ENCODE peak calls at places on chromosome 9, in five cellular contexts. One of them, this sample, is unnamed.

GRCh38 chr9:89594811-89595550 is 9.8 kb upstream of the GADD45G start:
- DNase-seq in GM12865: no peak
- DNase-seq in activated CD4-positive, alpha-beta memory T cell treated with anti-CD3 and anti-CD28 coated beads, Interleukin-2, amount 10 ng/mL, durations not matched to agents 7 days and 5 days: no peak
- DNase-seq in omental fat pad: no peak
- DNase-seq in iPS-NIHi11: no peak
- DNase-seq in this sample: no peak

GRCh38 chr9:121771851-121772599 is 120.6 kb downstream of the DAB2IP start:
- DNase-seq in GM12865: no peak
- DNase-seq in activated CD4-positive, alpha-beta memory T cell treated with anti-CD3 and anti-CD28 coated beads, Interleukin-2, amount 10 ng/mL, durations not matched to agents 7 days and 5 days: no peak
- DNase-seq in omental fat pad: no peak
- DNase-seq in iPS-NIHi11: no peak
- DNase-seq in this sample: no peak

GRCh38 chr9:91491624-91492023 is 68.0 kb upstream of the NFIL3 start:
- DNase-seq in GM12865: no peak
- DNase-seq in activated CD4-positive, alpha-beta memory T cell treated with anti-CD3 and anti-CD28 coated beads, Interleukin-2, amount 10 ng/mL, durations not matched to agents 7 days and 5 days: no peak
- DNase-seq in omental fat pad: no peak
- DNase-seq in iPS-NIHi11: no peak
- DNase-seq in this sample: no peak

GRCh38 chr9:70101265-70101664 is 57.6 kb downstream of the MAMDC2 start:
- DNase-seq in GM12865: no peak
- DNase-seq in activated CD4-positive, alpha-beta memory T cell treated with anti-CD3 and anti-CD28 coated beads, Interleukin-2, amount 10 ng/mL, durations not matched to agents 7 days and 5 days: no peak
- DNase-seq in omental fat pad: no peak
- DNase-seq in iPS-NIHi11: no peak
- DNase-seq in this sample: no peak

GRCh38 chr9:133246507-133247390 is 28.3 kb downstream of the ABO start:
- DNase-seq in GM12865: no peak
- DNase-seq in activated CD4-positive, alpha-beta memory T cell treated with anti-CD3 and anti-CD28 coated beads, Interleukin-2, amount 10 ng/mL, durations not matched to agents 7 days and 5 days: no peak
- DNase-seq in omental fat pad: no peak
- DNase-seq in iPS-NIHi11: no peak
- DNase-seq in this sample: no peak

GRCh38 chr9:13291718-13292117 is 12.2 kb upstream of the MPDZ start:
- DNase-seq in GM12865: no peak
- DNase-seq in activated CD4-positive, alpha-beta memory T cell treated with anti-CD3 and anti-CD28 coated beads, Interleukin-2, amount 10 ng/mL, durations not matched to agents 7 days and 5 days: no peak
- DNase-seq in omental fat pad: no peak
- DNase-seq in iPS-NIHi11: no peak
- DNase-seq in this sample: no peak

GRCh38 chr9:34125681-34126206 is 754 bp downstream of the DCAF12 start:
- DNase-seq in GM12865: peak
- DNase-seq in activated CD4-positive, alpha-beta memory T cell treated with anti-CD3 and anti-CD28 coated beads, Interleukin-2, amount 10 ng/mL, durations not matched to agents 7 days and 5 days: no peak
- DNase-seq in omental fat pad: peak
- DNase-seq in iPS-NIHi11: peak
- DNase-seq in this sample: peak

GRCh38 chr9:93361995-93362394 is 89.5 kb upstream of the FAM120A start:
- DNase-seq in GM12865: no peak
- DNase-seq in activated CD4-positive, alpha-beta memory T cell treated with anti-CD3 and anti-CD28 coated beads, Interleukin-2, amount 10 ng/mL, durations not matched to agents 7 days and 5 days: no peak
- DNase-seq in omental fat pad: no peak
- DNase-seq in iPS-NIHi11: no peak
- DNase-seq in this sample: peak

GRCh38 chr9:128928624-128929023 is 7.8 kb downstream of the PHYHD1 start:
- DNase-seq in GM12865: no peak
- DNase-seq in activated CD4-positive, alpha-beta memory T cell treated with anti-CD3 and anti-CD28 coated beads, Interleukin-2, amount 10 ng/mL, durations not matched to agents 7 days and 5 days: no peak
- DNase-seq in omental fat pad: no peak
- DNase-seq in iPS-NIHi11: no peak
- DNase-seq in this sample: peak

GRCh38 chr9:133261753-133262120 is 13.3 kb downstream of the ABO start:
- DNase-seq in GM12865: no peak
- DNase-seq in activated CD4-positive, alpha-beta memory T cell treated with anti-CD3 and anti-CD28 coated beads, Interleukin-2, amount 10 ng/mL, durations not matched to agents 7 days and 5 days: no peak
- DNase-seq in omental fat pad: no peak
- DNase-seq in iPS-NIHi11: no peak
- DNase-seq in this sample: no peak

GRCh38 chr9:15965246-15965745 is 412.5 kb downstream of the CCDC171 start:
- DNase-seq in GM12865: no peak
- DNase-seq in activated CD4-positive, alpha-beta memory T cell treated with anti-CD3 and anti-CD28 coated beads, Interleukin-2, amount 10 ng/mL, durations not matched to agents 7 days and 5 days: no peak
- DNase-seq in omental fat pad: no peak
- DNase-seq in iPS-NIHi11: no peak
- DNase-seq in this sample: no peak

GRCh38 chr9:16191237-16191636 is 638.4 kb downstream of the CCDC171 start:
- DNase-seq in GM12865: no peak
- DNase-seq in activated CD4-positive, alpha-beta memory T cell treated with anti-CD3 and anti-CD28 coated beads, Interleukin-2, amount 10 ng/mL, durations not matched to agents 7 days and 5 days: no peak
- DNase-seq in omental fat pad: no peak
- DNase-seq in iPS-NIHi11: no peak
- DNase-seq in this sample: no peak

GRCh38 chr9:83281306-83282255 is 218.6 kb upstream of the RASEF start:
- DNase-seq in GM12865: no peak
- DNase-seq in activated CD4-positive, alpha-beta memory T cell treated with anti-CD3 and anti-CD28 coated beads, Interleukin-2, amount 10 ng/mL, durations not matched to agents 7 days and 5 days: no peak
- DNase-seq in omental fat pad: no peak
- DNase-seq in iPS-NIHi11: no peak
- DNase-seq in this sample: no peak

GRCh38 chr9:115158666-115159481 is 40.9 kb upstream of the TNC start:
- DNase-seq in GM12865: no peak
- DNase-seq in activated CD4-positive, alpha-beta memory T cell treated with anti-CD3 and anti-CD28 coated beads, Interleukin-2, amount 10 ng/mL, durations not matched to agents 7 days and 5 days: no peak
- DNase-seq in omental fat pad: no peak
- DNase-seq in iPS-NIHi11: no peak
- DNase-seq in this sample: no peak

GRCh38 chr9:127169507-127169883 is 47.1 kb upstream of the ANGPTL2 start:
- DNase-seq in GM12865: no peak
- DNase-seq in activated CD4-positive, alpha-beta memory T cell treated with anti-CD3 and anti-CD28 coated beads, Interleukin-2, amount 10 ng/mL, durations not matched to agents 7 days and 5 days: no peak
- DNase-seq in omental fat pad: no peak
- DNase-seq in iPS-NIHi11: no peak
- DNase-seq in this sample: no peak

GRCh38 chr9:77661696-77662095 is 13.6 kb upstream of the GNA14 start:
- DNase-seq in GM12865: no peak
- DNase-seq in activated CD4-positive, alpha-beta memory T cell treated with anti-CD3 and anti-CD28 coated beads, Interleukin-2, amount 10 ng/mL, durations not matched to agents 7 days and 5 days: no peak
- DNase-seq in omental fat pad: no peak
- DNase-seq in iPS-NIHi11: no peak
- DNase-seq in this sample: no peak

GRCh38 chr9:14136047-14136446 is 177.9 kb downstream of the NFIB start:
- DNase-seq in GM12865: no peak
- DNase-seq in activated CD4-positive, alpha-beta memory T cell treated with anti-CD3 and anti-CD28 coated beads, Interleukin-2, amount 10 ng/mL, durations not matched to agents 7 days and 5 days: no peak
- DNase-seq in omental fat pad: no peak
- DNase-seq in iPS-NIHi11: no peak
- DNase-seq in this sample: no peak

GRCh38 chr9:132670816-132671371 is 630 bp downstream of the GTF3C4 start:
- DNase-seq in GM12865: peak
- DNase-seq in activated CD4-positive, alpha-beta memory T cell treated with anti-CD3 and anti-CD28 coated beads, Interleukin-2, amount 10 ng/mL, durations not matched to agents 7 days and 5 days: peak
- DNase-seq in omental fat pad: no peak
- DNase-seq in iPS-NIHi11: peak
- DNase-seq in this sample: peak

GRCh38 chr9:133703571-133704399 is 34.4 kb downstream of the SARDH start:
- DNase-seq in GM12865: no peak
- DNase-seq in activated CD4-positive, alpha-beta memory T cell treated with anti-CD3 and anti-CD28 coated beads, Interleukin-2, amount 10 ng/mL, durations not matched to agents 7 days and 5 days: no peak
- DNase-seq in omental fat pad: no peak
- DNase-seq in iPS-NIHi11: no peak
- DNase-seq in this sample: peak

GRCh38 chr9:98135938-98136337 is 16.9 kb upstream of the TRIM14 start:
- DNase-seq in GM12865: no peak
- DNase-seq in activated CD4-positive, alpha-beta memory T cell treated with anti-CD3 and anti-CD28 coated beads, Interleukin-2, amount 10 ng/mL, durations not matched to agents 7 days and 5 days: no peak
- DNase-seq in omental fat pad: no peak
- DNase-seq in iPS-NIHi11: no peak
- DNase-seq in this sample: no peak

GRCh38 chr9:120393386-120394057 is 186.4 kb downstream of the CDK5RAP2 start:
- DNase-seq in GM12865: no peak
- DNase-seq in activated CD4-positive, alpha-beta memory T cell treated with anti-CD3 and anti-CD28 coated beads, Interleukin-2, amount 10 ng/mL, durations not matched to agents 7 days and 5 days: no peak
- DNase-seq in omental fat pad: no peak
- DNase-seq in iPS-NIHi11: no peak
- DNase-seq in this sample: no peak

GRCh38 chr9:15357050-15357653 is 50.1 kb upstream of the TTC39B start:
- DNase-seq in GM12865: peak
- DNase-seq in activated CD4-positive, alpha-beta memory T cell treated with anti-CD3 and anti-CD28 coated beads, Interleukin-2, amount 10 ng/mL, durations not matched to agents 7 days and 5 days: no peak
- DNase-seq in omental fat pad: no peak
- DNase-seq in iPS-NIHi11: no peak
- DNase-seq in this sample: peak

This sample was measured in NAMALWA.